ENCODE peak calls at places on chromosomes 3 and 15, in nine cellular contexts. One of them, this sample, is unnamed.

GRCh38 chr3:97896129-97896528 is 74.3 kb downstream of the CRYBG3 start:
- DNase-seq in AG09319: no peak
- DNase-seq in endothelial cell: no peak
- DNase-seq in uterus: no peak
- DNase-seq in stromal cell of bone marrow: no peak
- DNase-seq in ascending aorta: no peak
- DNase-seq in Peyer's patch: no peak
- DNase-seq in NCI-H1105 treated with DMSO at 0.1 percent for 48 hours: no peak
- DNase-seq in fibroblast of mammary gland: no peak
- DNase-seq in this sample: no peak

GRCh38 chr15:50718700-50719125 is 32.1 kb upstream of the TRPM7 start:
- DNase-seq in AG09319: no peak
- DNase-seq in endothelial cell: no peak
- DNase-seq in uterus: no peak
- DNase-seq in stromal cell of bone marrow: no peak
- DNase-seq in ascending aorta: no peak
- DNase-seq in Peyer's patch: peak; percentile 59
- DNase-seq in NCI-H1105 treated with DMSO at 0.1 percent for 48 hours: no peak
- DNase-seq in fibroblast of mammary gland: no peak
- DNase-seq in this sample: no peak

GRCh38 chr15:100720406-100720967 is 118.1 kb downstream of the ASB7 start:
- DNase-seq in AG09319: no peak
- DNase-seq in endothelial cell: no peak
- DNase-seq in uterus: no peak
- DNase-seq in stromal cell of bone marrow: no peak
- DNase-seq in ascending aorta: peak; percentile 53
- DNase-seq in Peyer's patch: no peak
- DNase-seq in NCI-H1105 treated with DMSO at 0.1 percent for 48 hours: no peak
- DNase-seq in fibroblast of mammary gland: no peak
- DNase-seq in this sample: no peak

GRCh38 chr3:17632401-17633100 is 109.9 kb downstream of the TBC1D5 start:
- DNase-seq in AG09319: peak; percentile 28
- DNase-seq in endothelial cell: no peak
- DNase-seq in uterus: no peak
- DNase-seq in stromal cell of bone marrow: peak; percentile 51
- DNase-seq in ascending aorta: no peak
- DNase-seq in Peyer's patch: no peak
- DNase-seq in NCI-H1105 treated with DMSO at 0.1 percent for 48 hours: no peak
- DNase-seq in fibroblast of mammary gland: peak; percentile 80
- DNase-seq in this sample: peak; percentile 58

GRCh38 chr3:33417051-33417673 is 23.0 kb downstream of the UBP1 start:
- DNase-seq in AG09319: no peak
- DNase-seq in endothelial cell: no peak
- DNase-seq in uterus: no peak
- DNase-seq in stromal cell of bone marrow: no peak
- DNase-seq in ascending aorta: no peak
- DNase-seq in Peyer's patch: no peak
- DNase-seq in NCI-H1105 treated with DMSO at 0.1 percent for 48 hours: no peak
- DNase-seq in fibroblast of mammary gland: peak; percentile 68
- DNase-seq in this sample: peak; percentile 52

GRCh38 chr15:38401101-38401500 is 52.8 kb upstream of the FAM98B start:
- DNase-seq in AG09319: no peak
- DNase-seq in endothelial cell: no peak
- DNase-seq in uterus: no peak
- DNase-seq in stromal cell of bone marrow: peak; percentile 21
- DNase-seq in ascending aorta: no peak
- DNase-seq in Peyer's patch: no peak
- DNase-seq in NCI-H1105 treated with DMSO at 0.1 percent for 48 hours: no peak
- DNase-seq in fibroblast of mammary gland: peak; percentile 62
- DNase-seq in this sample: no peak

GRCh38 chr15:70260096-70260495 is 162.4 kb upstream of the TLE3 start:
- DNase-seq in AG09319: no peak
- DNase-seq in endothelial cell: no peak
- DNase-seq in uterus: no peak
- DNase-seq in stromal cell of bone marrow: no peak
- DNase-seq in ascending aorta: no peak
- DNase-seq in Peyer's patch: no peak
- DNase-seq in NCI-H1105 treated with DMSO at 0.1 percent for 48 hours: no peak
- DNase-seq in fibroblast of mammary gland: no peak
- DNase-seq in this sample: no peak

GRCh38 chr3:141431411-141432378 is 55.1 kb upstream of the RASA2 start:
- DNase-seq in AG09319: no peak
- DNase-seq in endothelial cell: no peak
- DNase-seq in uterus: peak; percentile 81
- DNase-seq in stromal cell of bone marrow: no peak
- DNase-seq in ascending aorta: no peak
- DNase-seq in Peyer's patch: no peak
- DNase-seq in NCI-H1105 treated with DMSO at 0.1 percent for 48 hours: no peak
- DNase-seq in fibroblast of mammary gland: peak; percentile 75
- DNase-seq in this sample: no peak

GRCh38 chr3:69444980-69445379 is 59.1 kb upstream of the FRMD4B start:
- DNase-seq in AG09319: no peak
- DNase-seq in endothelial cell: no peak
- DNase-seq in uterus: no peak
- DNase-seq in stromal cell of bone marrow: no peak
- DNase-seq in ascending aorta: no peak
- DNase-seq in Peyer's patch: no peak
- DNase-seq in NCI-H1105 treated with DMSO at 0.1 percent for 48 hours: no peak
- DNase-seq in fibroblast of mammary gland: no peak
- DNase-seq in this sample: peak; percentile 29

GRCh38 chr15:22873204-22873701 is 34.8 kb downstream of the NIPA2 start:
- DNase-seq in AG09319: no peak
- DNase-seq in endothelial cell: peak; percentile 27
- DNase-seq in uterus: no peak
- DNase-seq in stromal cell of bone marrow: no peak
- DNase-seq in ascending aorta: no peak
- DNase-seq in Peyer's patch: no peak
- DNase-seq in NCI-H1105 treated with DMSO at 0.1 percent for 48 hours: no peak
- DNase-seq in fibroblast of mammary gland: peak; percentile 45
- DNase-seq in this sample: peak; percentile 83

GRCh38 chr3:14253022-14253761 is 74.6 kb downstream of the LSM3 start:
- DNase-seq in AG09319: no peak
- DNase-seq in endothelial cell: no peak
- DNase-seq in uterus: peak; percentile 20
- DNase-seq in stromal cell of bone marrow: peak; percentile 31
- DNase-seq in ascending aorta: no peak
- DNase-seq in Peyer's patch: peak; percentile 67
- DNase-seq in NCI-H1105 treated with DMSO at 0.1 percent for 48 hours: no peak
- DNase-seq in fibroblast of mammary gland: peak; percentile 31
- DNase-seq in this sample: peak; percentile 16

GRCh38 chr15:39504812-39505211 is 76.1 kb upstream of the THBS1 start:
- DNase-seq in AG09319: peak; percentile 78
- DNase-seq in endothelial cell: no peak
- DNase-seq in uterus: no peak
- DNase-seq in stromal cell of bone marrow: peak; percentile 77
- DNase-seq in ascending aorta: no peak
- DNase-seq in Peyer's patch: no peak
- DNase-seq in NCI-H1105 treated with DMSO at 0.1 percent for 48 hours: no peak
- DNase-seq in fibroblast of mammary gland: peak; percentile 86
- DNase-seq in this sample: peak; percentile 78

GRCh38 chr3:42123012-42123581 is 31.9 kb downstream of the TRAK1 start:
- DNase-seq in AG09319: no peak
- DNase-seq in endothelial cell: peak; percentile 20
- DNase-seq in uterus: no peak
- DNase-seq in stromal cell of bone marrow: no peak
- DNase-seq in ascending aorta: no peak
- DNase-seq in Peyer's patch: no peak
- DNase-seq in NCI-H1105 treated with DMSO at 0.1 percent for 48 hours: no peak
- DNase-seq in fibroblast of mammary gland: peak; percentile 35
- DNase-seq in this sample: peak; percentile 47

GRCh38 chr15:71125831-71126453 is 10.7 kb downstream of the THSD4 start:
- DNase-seq in AG09319: no peak
- DNase-seq in endothelial cell: peak; percentile 46
- DNase-seq in uterus: no peak
- DNase-seq in stromal cell of bone marrow: no peak
- DNase-seq in ascending aorta: no peak
- DNase-seq in Peyer's patch: no peak
- DNase-seq in NCI-H1105 treated with DMSO at 0.1 percent for 48 hours: no peak
- DNase-seq in fibroblast of mammary gland: no peak
- DNase-seq in this sample: no peak

GRCh38 chr3:120147072-120147871 is 53.0 kb upstream of the GSK3B start:
- DNase-seq in AG09319: no peak
- DNase-seq in endothelial cell: no peak
- DNase-seq in uterus: no peak
- DNase-seq in stromal cell of bone marrow: no peak
- DNase-seq in ascending aorta: no peak
- DNase-seq in Peyer's patch: peak; percentile 57
- DNase-seq in NCI-H1105 treated with DMSO at 0.1 percent for 48 hours: peak; percentile 17
- DNase-seq in fibroblast of mammary gland: no peak
- DNase-seq in this sample: peak; percentile 85

GRCh38 chr3:14457999-14458398 is 55.6 kb downstream of the SLC6A6 start:
- DNase-seq in AG09319: no peak
- DNase-seq in endothelial cell: peak; percentile 39
- DNase-seq in uterus: no peak
- DNase-seq in stromal cell of bone marrow: no peak
- DNase-seq in ascending aorta: no peak
- DNase-seq in Peyer's patch: no peak
- DNase-seq in NCI-H1105 treated with DMSO at 0.1 percent for 48 hours: no peak
- DNase-seq in fibroblast of mammary gland: no peak
- DNase-seq in this sample: no peak

GRCh38 chr3:43872301-43872700 is 181.6 kb downstream of the ABHD5 start:
- DNase-seq in AG09319: no peak
- DNase-seq in endothelial cell: no peak
- DNase-seq in uterus: no peak
- DNase-seq in stromal cell of bone marrow: peak; percentile 84
- DNase-seq in ascending aorta: peak; percentile 65
- DNase-seq in Peyer's patch: no peak
- DNase-seq in NCI-H1105 treated with DMSO at 0.1 percent for 48 hours: no peak
- DNase-seq in fibroblast of mammary gland: peak; percentile 95
- DNase-seq in this sample: peak; percentile 90

GRCh38 chr15:67745059-67745993 is 80.0 kb upstream of the SKOR1 start:
- DNase-seq in AG09319: no peak
- DNase-seq in endothelial cell: no peak
- DNase-seq in uterus: no peak
- DNase-seq in stromal cell of bone marrow: peak; percentile 18
- DNase-seq in ascending aorta: no peak
- DNase-seq in Peyer's patch: no peak
- DNase-seq in NCI-H1105 treated with DMSO at 0.1 percent for 48 hours: no peak
- DNase-seq in fibroblast of mammary gland: peak; percentile 58
- DNase-seq in this sample: no peak

GRCh38 chr3:50138266-50139230 is 16.6 kb upstream of the SEMA3F start:
- DNase-seq in AG09319: no peak
- DNase-seq in endothelial cell: no peak
- DNase-seq in uterus: no peak
- DNase-seq in stromal cell of bone marrow: no peak
- DNase-seq in ascending aorta: no peak
- DNase-seq in Peyer's patch: no peak
- DNase-seq in NCI-H1105 treated with DMSO at 0.1 percent for 48 hours: no peak
- DNase-seq in fibroblast of mammary gland: no peak
- DNase-seq in this sample: peak; percentile 36

GRCh38 chr15:87724330-87724729 is 532.2 kb downstream of the NTRK3 start:
- DNase-seq in AG09319: no peak
- DNase-seq in endothelial cell: no peak
- DNase-seq in uterus: no peak
- DNase-seq in stromal cell of bone marrow: no peak
- DNase-seq in ascending aorta: no peak
- DNase-seq in Peyer's patch: no peak
- DNase-seq in NCI-H1105 treated with DMSO at 0.1 percent for 48 hours: no peak
- DNase-seq in fibroblast of mammary gland: no peak
- DNase-seq in this sample: no peak

GRCh38 chr3:149969110-149969944 is 1.4 kb downstream of the PFN2 start:
- DNase-seq in AG09319: peak; percentile 63
- DNase-seq in endothelial cell: peak; percentile 55
- DNase-seq in uterus: peak; percentile 49
- DNase-seq in stromal cell of bone marrow: peak; percentile 72
- DNase-seq in ascending aorta: peak; percentile 81
- DNase-seq in Peyer's patch: peak; percentile 50
- DNase-seq in NCI-H1105 treated with DMSO at 0.1 percent for 48 hours: peak; percentile 91
- DNase-seq in fibroblast of mammary gland: peak; percentile 82
- DNase-seq in this sample: peak; percentile 81

GRCh38 chr3:131535131-131535530 is 32.4 kb upstream of the MRPL3 start:
- DNase-seq in AG09319: no peak
- DNase-seq in endothelial cell: no peak
- DNase-seq in uterus: no peak
- DNase-seq in stromal cell of bone marrow: peak; percentile 64
- DNase-seq in ascending aorta: no peak
- DNase-seq in Peyer's patch: no peak
- DNase-seq in NCI-H1105 treated with DMSO at 0.1 percent for 48 hours: no peak
- DNase-seq in fibroblast of mammary gland: peak; percentile 83
- DNase-seq in this sample: peak; percentile 78

GRCh38 chr15:78317145-78317836 is 17.9 kb upstream of the SKIC8 start:
- DNase-seq in AG09319: no peak
- DNase-seq in endothelial cell: no peak
- DNase-seq in uterus: no peak
- DNase-seq in stromal cell of bone marrow: no peak
- DNase-seq in ascending aorta: no peak
- DNase-seq in Peyer's patch: peak; percentile 59
- DNase-seq in NCI-H1105 treated with DMSO at 0.1 percent for 48 hours: no peak
- DNase-seq in fibroblast of mammary gland: peak; percentile 17
- DNase-seq in this sample: peak; percentile 52

GRCh38 chr3:179852117-179852886 is 184.4 kb downstream of the PEX5L start:
- DNase-seq in AG09319: no peak
- DNase-seq in endothelial cell: no peak
- DNase-seq in uterus: no peak
- DNase-seq in stromal cell of bone marrow: peak; percentile 51
- DNase-seq in ascending aorta: no peak
- DNase-seq in Peyer's patch: no peak
- DNase-seq in NCI-H1105 treated with DMSO at 0.1 percent for 48 hours: no peak
- DNase-seq in fibroblast of mammary gland: peak; percentile 78
- DNase-seq in this sample: peak; percentile 63

GRCh38 chr15:27514526-27514925 is 543.5 kb downstream of the GABRG3 start:
- DNase-seq in AG09319: no peak
- DNase-seq in endothelial cell: no peak
- DNase-seq in uterus: no peak
- DNase-seq in stromal cell of bone marrow: no peak
- DNase-seq in ascending aorta: no peak
- DNase-seq in Peyer's patch: no peak
- DNase-seq in NCI-H1105 treated with DMSO at 0.1 percent for 48 hours: no peak
- DNase-seq in fibroblast of mammary gland: no peak
- DNase-seq in this sample: peak; percentile 28

GRCh38 chr15:63430766-63431451 is 49.3 kb upstream of the CA12 start:
- DNase-seq in AG09319: no peak
- DNase-seq in endothelial cell: no peak
- DNase-seq in uterus: no peak
- DNase-seq in stromal cell of bone marrow: no peak
- DNase-seq in ascending aorta: peak; percentile 18
- DNase-seq in Peyer's patch: no peak
- DNase-seq in NCI-H1105 treated with DMSO at 0.1 percent for 48 hours: no peak
- DNase-seq in fibroblast of mammary gland: peak; percentile 48
- DNase-seq in this sample: no peak

GRCh38 chr3:13301295-13301987 is 118.7 kb downstream of the NUP210 start:
- DNase-seq in AG09319: no peak
- DNase-seq in endothelial cell: no peak
- DNase-seq in uterus: no peak
- DNase-seq in stromal cell of bone marrow: peak; percentile 63
- DNase-seq in ascending aorta: no peak
- DNase-seq in Peyer's patch: no peak
- DNase-seq in NCI-H1105 treated with DMSO at 0.1 percent for 48 hours: no peak
- DNase-seq in fibroblast of mammary gland: peak; percentile 62
- DNase-seq in this sample: peak; percentile 82

GRCh38 chr3:55243686-55244085 is 243.4 kb downstream of the WNT5A start:
- DNase-seq in AG09319: no peak
- DNase-seq in endothelial cell: no peak
- DNase-seq in uterus: no peak
- DNase-seq in stromal cell of bone marrow: no peak
- DNase-seq in ascending aorta: no peak
- DNase-seq in Peyer's patch: no peak
- DNase-seq in NCI-H1105 treated with DMSO at 0.1 percent for 48 hours: peak; percentile 42
- DNase-seq in fibroblast of mammary gland: no peak
- DNase-seq in this sample: no peak

GRCh38 chr3:33717616-33717865 is 513 bp downstream of the CLASP2 start:
- DNase-seq in AG09319: peak; percentile 11
- DNase-seq in endothelial cell: peak; percentile 71
- DNase-seq in uterus: peak; percentile 54
- DNase-seq in stromal cell of bone marrow: peak; percentile 21
- DNase-seq in ascending aorta: peak; percentile 81
- DNase-seq in Peyer's patch: peak; percentile 90
- DNase-seq in NCI-H1105 treated with DMSO at 0.1 percent for 48 hours: no peak
- DNase-seq in fibroblast of mammary gland: peak; percentile 60
- DNase-seq in this sample: no peak

GRCh38 chr3:151560750-151561149 is 99.9 kb upstream of the IGSF10 start:
- DNase-seq in AG09319: no peak
- DNase-seq in endothelial cell: no peak
- DNase-seq in uterus: no peak
- DNase-seq in stromal cell of bone marrow: no peak
- DNase-seq in ascending aorta: no peak
- DNase-seq in Peyer's patch: no peak
- DNase-seq in NCI-H1105 treated with DMSO at 0.1 percent for 48 hours: no peak
- DNase-seq in fibroblast of mammary gland: no peak
- DNase-seq in this sample: no peak

GRCh38 chr15:38002883-38003477 is 68.5 kb downstream of the TMCO5A start:
- DNase-seq in AG09319: peak; percentile 63
- DNase-seq in endothelial cell: peak; percentile 69
- DNase-seq in uterus: no peak
- DNase-seq in stromal cell of bone marrow: peak; percentile 57
- DNase-seq in ascending aorta: peak; percentile 73
- DNase-seq in Peyer's patch: peak; percentile 84
- DNase-seq in NCI-H1105 treated with DMSO at 0.1 percent for 48 hours: peak; percentile 3
- DNase-seq in fibroblast of mammary gland: peak; percentile 88
- DNase-seq in this sample: peak; percentile 80

This sample was measured in PC-3.